ENCODE peak calls at places on chromosomes 2 and 18, in ten cellular contexts. I is adipocyte, C is A549, J is tibial nerve, D is mesenchymal stem cell, N is SJSA1, T is AG04450, R is brain microvascular endothelial cell, F is AG04449, E is H7. W is an unnamed sample.

GRCh38 chr18:36078751-36079529 is 11.6 kb upstream of the RPRD1A start:
- DNase-seq in F (no peak), J (no peak), T (peak; percentile 30), C (no peak), E (no peak), D (peak; percentile 92), R (peak; percentile 74), N (no peak), I (peak; percentile 68), W (no peak)

GRCh38 chr2:96509114-96509846 is 4.1 kb upstream of the NEURL3 start:
- DNase-seq in D (peak; percentile 86), N (peak; percentile 90), I (peak; percentile 96), T (peak; percentile 55), F (peak; percentile 17), R (peak; percentile 76), E (peak; percentile 96), C (peak; percentile 85), J (peak; percentile 86), W (peak; percentile 88)

GRCh38 chr18:13539050-13539449 is 187.3 kb downstream of the FAM210A start:
- DNase-seq in R (no peak), I (no peak), J (peak; percentile 45), N (no peak), C (peak; percentile 20), E (no peak), F (no peak), T (no peak), D (no peak), W (no peak)

GRCh38 chr2:182077451-182078142 is 91.9 kb downstream of the PPP1R1C start:
- DNase-seq in J (peak; percentile 92), C (peak; percentile 80), I (peak; percentile 93), D (peak; percentile 89), E (peak; percentile 10), N (peak; percentile 56), R (peak; percentile 87), T (peak; percentile 85), F (peak; percentile 84), W (peak; percentile 79)

GRCh38 chr2:16151281-16151570 is 210.9 kb downstream of the MYCN start:
- DNase-seq in F (no peak), D (no peak), E (no peak), T (no peak), N (peak; percentile 9), I (no peak), R (no peak), C (no peak), J (peak; percentile 1), W (no peak)

GRCh38 chr2:213846856-213847255 is 562.6 kb downstream of the SPAG16 start:
- DNase-seq in I (peak; percentile 57), C (no peak), J (no peak), E (no peak), F (no peak), N (no peak), D (no peak), T (no peak), R (no peak), W (no peak)

GRCh38 chr18:77054288-77054605 is 78.3 kb downstream of the MBP start:
- DNase-seq in D (no peak), C (no peak), R (no peak), I (no peak), T (no peak), F (no peak), E (no peak), J (no peak), N (no peak), W (no peak)

GRCh38 chr18:46480187-46480586 is 176.8 kb downstream of the LOXHD1 start:
- DNase-seq in I (peak; percentile 24), R (no peak), F (no peak), D (no peak), C (no peak), T (no peak), J (no peak), E (no peak), N (no peak), W (no peak)

GRCh38 chr2:184186436-184186835 is 411.9 kb upstream of the ZNF804A start:
- DNase-seq in I (no peak), E (no peak), J (no peak), D (no peak), F (no peak), C (no peak), T (no peak), N (no peak), R (no peak), W (no peak)

GRCh38 chr2:47404356-47404755 is 1.4 kb downstream of the MSH2 start:
- DNase-seq in C (no peak), R (no peak), N (no peak), T (no peak), D (no peak), I (no peak), J (no peak), F (no peak), E (peak; percentile 26), W (peak; percentile 61)
- H3K4me3 ChIP-seq in C (peak overlapping the region; percentile 83), R (no peak overlapping the region), N (peak overlapping the region; percentile 67), T (no peak overlapping the region), D (no peak overlapping the region), I (no peak overlapping the region), J (peak overlapping the region; percentile 68), F (no peak overlapping the region), E (peak overlapping the region; percentile 98), W (no peak overlapping the region)

GRCh38 chr18:58540381-58540943 is 88.4 kb downstream of the ALPK2 start:
- DNase-seq in J (no peak), N (no peak), T (no peak), C (no peak), R (no peak), D (no peak), E (no peak), I (no peak), F (no peak), W (peak; percentile 34)

GRCh38 chr18:58542426-58543159 is 86.3 kb downstream of the ALPK2 start:
- DNase-seq in E (no peak), I (no peak), N (no peak), D (no peak), F (no peak), T (no peak), J (no peak), C (no peak), R (no peak), W (no peak)

GRCh38 chr18:58539659-58540380 is 89.1 kb downstream of the ALPK2 start:
- DNase-seq in R (no peak), C (no peak), J (no peak), T (no peak), E (no peak), I (no peak), N (no peak), F (no peak), D (no peak), W (peak; percentile 86)

GRCh38 chr18:58541137-58541788 is 87.6 kb downstream of the ALPK2 start:
- DNase-seq in D (peak; percentile 35), F (no peak), T (no peak), N (peak; percentile 52), J (no peak), I (peak; percentile 24), R (peak; percentile 34), E (peak; percentile 43), C (peak; percentile 67), W (no peak)

DNA sequence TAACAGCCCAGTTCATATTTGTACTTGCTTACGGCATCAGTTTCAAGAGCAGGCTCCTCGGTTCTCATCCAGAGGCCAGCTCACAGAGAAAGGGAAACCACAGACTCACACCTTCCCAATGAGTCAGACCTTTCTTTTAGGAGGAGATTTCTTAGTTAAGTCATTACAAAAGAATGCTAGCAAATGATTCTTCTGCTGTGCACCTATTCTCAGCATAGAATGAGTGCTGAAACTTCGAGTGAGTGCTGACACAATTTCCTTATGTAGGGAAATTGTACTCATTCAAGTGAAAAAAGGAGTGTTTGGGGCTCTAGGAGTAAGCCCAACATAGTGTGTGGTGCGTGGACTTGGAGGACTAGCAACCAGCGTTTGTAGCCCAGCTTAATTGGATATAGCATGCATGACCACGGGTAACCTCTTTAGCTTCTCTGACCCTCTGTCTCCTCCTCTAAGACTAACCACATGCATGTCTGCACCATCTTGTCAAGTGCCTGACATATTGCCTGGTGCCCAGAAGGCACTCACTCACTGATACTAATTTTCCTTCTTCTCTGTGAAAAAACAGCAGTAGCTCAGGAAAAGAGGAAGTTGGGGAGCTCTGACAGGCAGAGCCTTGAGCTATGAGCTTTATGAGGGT is 87.0 kb downstream of the ALPK2 start:
- DNase-seq in I (peak; percentile 85), D (peak; percentile 97), J (no peak), E (no peak), T (peak; percentile 95), C (peak; percentile 73), R (peak; percentile 94), F (peak; percentile 97), N (peak; percentile 87), W (peak; percentile 54)
- H3K4me3 ChIP-seq in I (no peak overlapping the region), D (no peak overlapping the region), J (no peak overlapping the region), E (no peak overlapping the region), T (no peak overlapping the region), C (no peak overlapping the region), R (no peak overlapping the region), F (no peak overlapping the region), N (no peak overlapping the region), W (no peak overlapping the region)

DNA sequence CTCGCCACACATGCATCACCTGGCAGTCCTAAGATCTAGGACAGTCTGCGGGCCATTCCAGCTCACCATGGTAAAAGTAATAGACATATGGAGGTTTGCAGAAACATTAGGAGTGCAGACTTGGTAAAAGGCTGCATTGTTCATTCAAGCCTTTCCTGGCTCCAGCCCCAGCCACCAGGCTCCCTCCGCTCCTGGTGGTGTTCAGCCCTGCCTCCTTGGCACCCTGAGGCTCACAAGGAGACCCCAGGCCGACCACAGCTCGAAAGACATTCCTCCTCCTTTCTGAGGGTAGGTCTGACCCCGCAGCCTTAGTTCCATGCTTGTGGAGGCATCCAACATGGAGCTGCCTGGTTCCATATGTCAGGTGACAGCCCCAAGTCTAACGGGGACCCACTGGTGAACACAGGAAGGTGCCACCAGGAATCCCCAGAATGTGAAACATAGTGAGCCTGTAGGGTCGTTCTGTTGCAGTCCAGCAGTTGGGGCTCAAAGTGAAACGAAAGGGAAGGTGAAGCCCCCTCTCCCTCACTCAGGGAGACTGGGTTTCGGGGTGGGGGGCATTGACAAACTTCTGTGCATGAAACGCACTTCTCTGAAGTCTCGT is 5.0 kb upstream of the SP100 start:
- DNase-seq in E (peak; percentile 26), I (no peak), J (no peak), R (no peak), F (no peak), N (no peak), T (no peak), C (no peak), D (no peak), W (no peak)
- H3K4me3 ChIP-seq in E (peak overlapping the region; percentile 44), I (peak overlapping the region; percentile 93), J (peak overlapping the region; percentile 77), R (peak overlapping the region; percentile 75), F (peak overlapping the region; percentile 75), N (peak overlapping the region; percentile 58), T (peak overlapping the region; percentile 78), C (peak overlapping the region; percentile 64), D (peak overlapping the region; percentile 59), W (no peak overlapping the region)

DNA sequence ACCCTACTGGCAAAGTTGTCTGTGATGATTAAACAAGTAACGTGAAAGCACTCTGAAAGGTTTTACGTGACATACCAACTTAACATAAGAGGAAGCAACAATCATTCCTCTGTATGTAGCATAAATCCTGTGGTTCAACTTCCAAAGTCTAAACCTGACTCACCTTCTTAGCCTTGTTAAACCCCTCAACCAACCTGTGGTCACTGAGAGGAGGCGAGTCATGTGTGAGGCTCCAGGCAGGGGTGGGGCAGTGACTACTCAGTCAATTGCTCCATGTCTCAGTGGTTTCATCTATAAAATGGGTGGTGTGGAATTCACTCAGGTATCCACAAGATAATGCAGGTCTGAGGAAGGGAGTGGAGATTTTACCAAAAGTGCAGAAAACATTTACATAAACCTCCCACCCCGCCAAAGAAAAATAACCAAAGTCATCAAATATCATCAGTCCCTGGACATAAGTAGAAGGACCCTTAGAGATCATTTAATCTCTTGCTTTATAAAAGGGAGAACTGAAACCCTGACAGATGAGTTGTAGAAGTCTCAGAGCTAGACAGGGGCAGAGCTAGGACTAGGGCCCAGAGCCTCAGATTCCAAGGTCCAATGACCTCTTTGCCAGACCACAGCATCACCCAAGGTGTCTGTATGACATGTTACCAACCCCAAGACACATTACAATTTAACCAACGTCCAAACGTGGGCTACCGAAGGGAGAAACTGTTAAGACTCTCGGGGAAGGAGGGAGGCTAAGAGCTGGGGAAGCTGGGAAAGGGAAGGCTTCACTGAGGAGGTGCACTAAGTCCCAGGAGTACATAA is 3.7 kb upstream of the PCBP1 start:
- DNase-seq in J (no peak), T (no peak), C (peak; percentile 67), D (peak; percentile 43), N (no peak), I (no peak), E (no peak), F (no peak), R (no peak), W (peak; percentile 97)
- H3K4me3 ChIP-seq in J (no peak overlapping the region), T (no peak overlapping the region), C (no peak overlapping the region), D (no peak overlapping the region), N (no peak overlapping the region), I (no peak overlapping the region), E (no peak overlapping the region), F (no peak overlapping the region), R (no peak overlapping the region), W (no peak overlapping the region)